ENCODE peak calls at places on chromosome 14, in ten cellular contexts. One of them, this sample, is unnamed.

GRCh38 chr14:31418440-31418839 is 1.9 kb downstream of the HEATR5A start:
- DNase-seq in right lobe of liver: no peak
- DNase-seq in astrocyte of the hippocampus: no peak
- DNase-seq in RKO: no peak
- DNase-seq in amniotic stem cell: no peak
- DNase-seq in HEK293T: no peak
- DNase-seq in ascending aorta: no peak
- DNase-seq in T-helper 9 cell: no peak
- DNase-seq in pancreas: no peak
- DNase-seq in CD4-positive, alpha-beta memory T cell: no peak
- DNase-seq in this sample: no peak

GRCh38 chr14:67704484-67705089 is 2.9 kb downstream of the RDH12 start:
- DNase-seq in right lobe of liver: no peak
- DNase-seq in astrocyte of the hippocampus: peak
- DNase-seq in RKO: peak
- DNase-seq in amniotic stem cell: peak
- DNase-seq in HEK293T: peak
- DNase-seq in ascending aorta: no peak
- DNase-seq in T-helper 9 cell: no peak
- DNase-seq in pancreas: no peak
- DNase-seq in CD4-positive, alpha-beta memory T cell: peak
- DNase-seq in this sample: no peak

GRCh38 chr14:104722938-104723650 is 935 bp upstream of the ADSS1 start:
- DNase-seq in right lobe of liver: no peak
- DNase-seq in astrocyte of the hippocampus: no peak
- DNase-seq in RKO: no peak
- DNase-seq in amniotic stem cell: no peak
- DNase-seq in HEK293T: no peak
- DNase-seq in ascending aorta: no peak
- DNase-seq in T-helper 9 cell: no peak
- DNase-seq in pancreas: no peak
- DNase-seq in CD4-positive, alpha-beta memory T cell: peak
- DNase-seq in this sample: no peak

GRCh38 chr14:77485256-77485655 is 13.4 kb downstream of the ISM2 start:
- DNase-seq in right lobe of liver: no peak
- DNase-seq in astrocyte of the hippocampus: peak
- DNase-seq in RKO: no peak
- DNase-seq in amniotic stem cell: no peak
- DNase-seq in HEK293T: no peak
- DNase-seq in ascending aorta: no peak
- DNase-seq in T-helper 9 cell: no peak
- DNase-seq in pancreas: no peak
- DNase-seq in CD4-positive, alpha-beta memory T cell: no peak
- DNase-seq in this sample: no peak

GRCh38 chr14:33061667-33062325 is 123.1 kb downstream of the NPAS3 start:
- DNase-seq in right lobe of liver: no peak
- DNase-seq in astrocyte of the hippocampus: no peak
- DNase-seq in RKO: no peak
- DNase-seq in amniotic stem cell: no peak
- DNase-seq in HEK293T: peak
- DNase-seq in ascending aorta: no peak
- DNase-seq in T-helper 9 cell: no peak
- DNase-seq in pancreas: no peak
- DNase-seq in CD4-positive, alpha-beta memory T cell: no peak
- DNase-seq in this sample: no peak

GRCh38 chr14:49975286-49975685 is 82.4 kb downstream of the ARF6 start:
- DNase-seq in right lobe of liver: no peak
- DNase-seq in astrocyte of the hippocampus: peak
- DNase-seq in RKO: peak
- DNase-seq in amniotic stem cell: peak
- DNase-seq in HEK293T: no peak
- DNase-seq in ascending aorta: no peak
- DNase-seq in T-helper 9 cell: no peak
- DNase-seq in pancreas: no peak
- DNase-seq in CD4-positive, alpha-beta memory T cell: no peak
- DNase-seq in this sample: no peak

GRCh38 chr14:68395585-68395984 is 397.3 kb downstream of the ZFP36L1 start:
- DNase-seq in right lobe of liver: no peak
- DNase-seq in astrocyte of the hippocampus: peak
- DNase-seq in RKO: no peak
- DNase-seq in amniotic stem cell: no peak
- DNase-seq in HEK293T: no peak
- DNase-seq in ascending aorta: peak
- DNase-seq in T-helper 9 cell: no peak
- DNase-seq in pancreas: no peak
- DNase-seq in CD4-positive, alpha-beta memory T cell: no peak
- DNase-seq in this sample: no peak

GRCh38 chr14:104601786-104602185 is 2.8 kb downstream of the TMEM179 start:
- DNase-seq in right lobe of liver: peak
- DNase-seq in astrocyte of the hippocampus: no peak
- DNase-seq in RKO: no peak
- DNase-seq in amniotic stem cell: no peak
- DNase-seq in HEK293T: no peak
- DNase-seq in ascending aorta: no peak
- DNase-seq in T-helper 9 cell: no peak
- DNase-seq in pancreas: peak
- DNase-seq in CD4-positive, alpha-beta memory T cell: no peak
- DNase-seq in this sample: no peak

GRCh38 chr14:99035712-99036593 is 236.0 kb downstream of the BCL11B start:
- DNase-seq in right lobe of liver: peak
- DNase-seq in astrocyte of the hippocampus: peak
- DNase-seq in RKO: no peak
- DNase-seq in amniotic stem cell: peak
- DNase-seq in HEK293T: no peak
- DNase-seq in ascending aorta: peak
- DNase-seq in T-helper 9 cell: no peak
- DNase-seq in pancreas: no peak
- DNase-seq in CD4-positive, alpha-beta memory T cell: no peak
- DNase-seq in this sample: no peak

GRCh38 chr14:94164685-94165431 is 9.3 kb upstream of the PPP4R4 start:
- DNase-seq in right lobe of liver: no peak
- DNase-seq in astrocyte of the hippocampus: no peak
- DNase-seq in RKO: no peak
- DNase-seq in amniotic stem cell: no peak
- DNase-seq in HEK293T: no peak
- DNase-seq in ascending aorta: no peak
- DNase-seq in T-helper 9 cell: no peak
- DNase-seq in pancreas: no peak
- DNase-seq in CD4-positive, alpha-beta memory T cell: no peak
- DNase-seq in this sample: no peak

GRCh38 chr14:62357362-62357761 is 595.1 kb downstream of the SNAPC1 start:
- DNase-seq in right lobe of liver: no peak
- DNase-seq in astrocyte of the hippocampus: no peak
- DNase-seq in RKO: no peak
- DNase-seq in amniotic stem cell: no peak
- DNase-seq in HEK293T: no peak
- DNase-seq in ascending aorta: no peak
- DNase-seq in T-helper 9 cell: no peak
- DNase-seq in pancreas: no peak
- DNase-seq in CD4-positive, alpha-beta memory T cell: no peak
- DNase-seq in this sample: no peak

GRCh38 chr14:74474376-74474775 is 18.7 kb downstream of the NPC2 start:
- DNase-seq in right lobe of liver: no peak
- DNase-seq in astrocyte of the hippocampus: no peak
- DNase-seq in RKO: no peak
- DNase-seq in amniotic stem cell: no peak
- DNase-seq in HEK293T: no peak
- DNase-seq in ascending aorta: no peak
- DNase-seq in T-helper 9 cell: no peak
- DNase-seq in pancreas: no peak
- DNase-seq in CD4-positive, alpha-beta memory T cell: no peak
- DNase-seq in this sample: no peak

GRCh38 chr14:101590062-101590461 is 28.8 kb downstream of the DIO3 start:
- DNase-seq in right lobe of liver: peak
- DNase-seq in astrocyte of the hippocampus: no peak
- DNase-seq in RKO: no peak
- DNase-seq in amniotic stem cell: no peak
- DNase-seq in HEK293T: no peak
- DNase-seq in ascending aorta: no peak
- DNase-seq in T-helper 9 cell: no peak
- DNase-seq in pancreas: peak
- DNase-seq in CD4-positive, alpha-beta memory T cell: no peak
- DNase-seq in this sample: no peak

GRCh38 chr14:103923863-103924262 is 4.4 kb upstream of the TDRD9 start:
- DNase-seq in right lobe of liver: no peak
- DNase-seq in astrocyte of the hippocampus: no peak
- DNase-seq in RKO: no peak
- DNase-seq in amniotic stem cell: no peak
- DNase-seq in HEK293T: no peak
- DNase-seq in ascending aorta: no peak
- DNase-seq in T-helper 9 cell: no peak
- DNase-seq in pancreas: no peak
- DNase-seq in CD4-positive, alpha-beta memory T cell: no peak
- DNase-seq in this sample: no peak

GRCh38 chr14:62819931-62820330 is 225.3 kb downstream of the KCNH5 start:
- DNase-seq in right lobe of liver: no peak
- DNase-seq in astrocyte of the hippocampus: no peak
- DNase-seq in RKO: no peak
- DNase-seq in amniotic stem cell: no peak
- DNase-seq in HEK293T: no peak
- DNase-seq in ascending aorta: no peak
- DNase-seq in T-helper 9 cell: no peak
- DNase-seq in pancreas: no peak
- DNase-seq in CD4-positive, alpha-beta memory T cell: no peak
- DNase-seq in this sample: no peak

GRCh38 chr14:73025544-73025943 is 1.4 kb downstream of the ZFYVE1 start:
- DNase-seq in right lobe of liver: no peak
- DNase-seq in astrocyte of the hippocampus: peak
- DNase-seq in RKO: peak
- DNase-seq in amniotic stem cell: peak
- DNase-seq in HEK293T: no peak
- DNase-seq in ascending aorta: no peak
- DNase-seq in T-helper 9 cell: no peak
- DNase-seq in pancreas: no peak
- DNase-seq in CD4-positive, alpha-beta memory T cell: no peak
- DNase-seq in this sample: no peak

GRCh38 chr14:92121207-92121669 is 268 bp downstream of the NDUFB1 start:
- DNase-seq in right lobe of liver: no peak
- DNase-seq in astrocyte of the hippocampus: no peak
- DNase-seq in RKO: peak
- DNase-seq in amniotic stem cell: no peak
- DNase-seq in HEK293T: peak
- DNase-seq in ascending aorta: peak
- DNase-seq in T-helper 9 cell: no peak
- DNase-seq in pancreas: no peak
- DNase-seq in CD4-positive, alpha-beta memory T cell: no peak
- DNase-seq in this sample: no peak

GRCh38 chr14:59739794-59740193 is 130.8 kb downstream of the RTN1 start:
- DNase-seq in right lobe of liver: peak
- DNase-seq in astrocyte of the hippocampus: no peak
- DNase-seq in RKO: no peak
- DNase-seq in amniotic stem cell: no peak
- DNase-seq in HEK293T: no peak
- DNase-seq in ascending aorta: no peak
- DNase-seq in T-helper 9 cell: no peak
- DNase-seq in pancreas: no peak
- DNase-seq in CD4-positive, alpha-beta memory T cell: no peak
- DNase-seq in this sample: no peak

GRCh38 chr14:22819191-22819988 is 4.2 kb upstream of the SLC7A7 start:
- DNase-seq in right lobe of liver: no peak
- DNase-seq in astrocyte of the hippocampus: peak
- DNase-seq in RKO: no peak
- DNase-seq in amniotic stem cell: peak
- DNase-seq in HEK293T: no peak
- DNase-seq in ascending aorta: peak
- DNase-seq in T-helper 9 cell: no peak
- DNase-seq in pancreas: peak
- DNase-seq in CD4-positive, alpha-beta memory T cell: no peak
- DNase-seq in this sample: no peak

GRCh38 chr14:77612011-77612620 is 4.3 kb downstream of the SPTLC2 start:
- DNase-seq in right lobe of liver: no peak
- DNase-seq in astrocyte of the hippocampus: peak
- DNase-seq in RKO: no peak
- DNase-seq in amniotic stem cell: no peak
- DNase-seq in HEK293T: no peak
- DNase-seq in ascending aorta: no peak
- DNase-seq in T-helper 9 cell: no peak
- DNase-seq in pancreas: no peak
- DNase-seq in CD4-positive, alpha-beta memory T cell: no peak
- DNase-seq in this sample: no peak

GRCh38 chr14:21868442-21869046 is 194.9 kb upstream of the OR4E1 start:
- DNase-seq in right lobe of liver: no peak
- DNase-seq in astrocyte of the hippocampus: peak
- DNase-seq in RKO: peak
- DNase-seq in amniotic stem cell: no peak
- DNase-seq in HEK293T: peak
- DNase-seq in ascending aorta: no peak
- DNase-seq in T-helper 9 cell: peak
- DNase-seq in pancreas: no peak
- DNase-seq in CD4-positive, alpha-beta memory T cell: peak
- DNase-seq in this sample: peak

GRCh38 chr14:105527381-105528196 is 1.2 kb downstream of the TMEM121 start:
- DNase-seq in right lobe of liver: peak
- DNase-seq in astrocyte of the hippocampus: no peak
- DNase-seq in RKO: no peak
- DNase-seq in amniotic stem cell: no peak
- DNase-seq in HEK293T: no peak
- DNase-seq in ascending aorta: no peak
- DNase-seq in T-helper 9 cell: no peak
- DNase-seq in pancreas: peak
- DNase-seq in CD4-positive, alpha-beta memory T cell: no peak
- DNase-seq in this sample: no peak

GRCh38 chr14:50038398-50039119 is 77.8 kb downstream of the VCPKMT start:
- DNase-seq in right lobe of liver: no peak
- DNase-seq in astrocyte of the hippocampus: peak
- DNase-seq in RKO: peak
- DNase-seq in amniotic stem cell: peak
- DNase-seq in HEK293T: no peak
- DNase-seq in ascending aorta: no peak
- DNase-seq in T-helper 9 cell: no peak
- DNase-seq in pancreas: no peak
- DNase-seq in CD4-positive, alpha-beta memory T cell: no peak
- DNase-seq in this sample: no peak

GRCh38 chr14:92937229-92937937 is 14.4 kb downstream of the CHGA start:
- DNase-seq in right lobe of liver: no peak
- DNase-seq in astrocyte of the hippocampus: no peak
- DNase-seq in RKO: no peak
- DNase-seq in amniotic stem cell: no peak
- DNase-seq in HEK293T: no peak
- DNase-seq in ascending aorta: no peak
- DNase-seq in T-helper 9 cell: no peak
- DNase-seq in pancreas: peak
- DNase-seq in CD4-positive, alpha-beta memory T cell: no peak
- DNase-seq in this sample: no peak

GRCh38 chr14:98168196-98168985 is 1103.6 kb downstream of the BCL11B start:
- DNase-seq in right lobe of liver: no peak
- DNase-seq in astrocyte of the hippocampus: no peak
- DNase-seq in RKO: no peak
- DNase-seq in amniotic stem cell: no peak
- DNase-seq in HEK293T: no peak
- DNase-seq in ascending aorta: no peak
- DNase-seq in T-helper 9 cell: no peak
- DNase-seq in pancreas: no peak
- DNase-seq in CD4-positive, alpha-beta memory T cell: no peak
- DNase-seq in this sample: no peak

GRCh38 chr14:74491952-74492351 is 1.2 kb downstream of the NPC2 start:
- DNase-seq in right lobe of liver: no peak
- DNase-seq in astrocyte of the hippocampus: peak
- DNase-seq in RKO: peak
- DNase-seq in amniotic stem cell: no peak
- DNase-seq in HEK293T: no peak
- DNase-seq in ascending aorta: no peak
- DNase-seq in T-helper 9 cell: no peak
- DNase-seq in pancreas: no peak
- DNase-seq in CD4-positive, alpha-beta memory T cell: peak
- DNase-seq in this sample: no peak

GRCh38 chr14:97298331-97298730 is 501.1 kb downstream of the VRK1 start:
- DNase-seq in right lobe of liver: no peak
- DNase-seq in astrocyte of the hippocampus: no peak
- DNase-seq in RKO: no peak
- DNase-seq in amniotic stem cell: no peak
- DNase-seq in HEK293T: peak
- DNase-seq in ascending aorta: no peak
- DNase-seq in T-helper 9 cell: no peak
- DNase-seq in pancreas: no peak
- DNase-seq in CD4-positive, alpha-beta memory T cell: no peak
- DNase-seq in this sample: no peak

GRCh38 chr14:24734917-24735500 is 101.0 kb upstream of the GZMB start:
- DNase-seq in right lobe of liver: no peak
- DNase-seq in astrocyte of the hippocampus: peak
- DNase-seq in RKO: peak
- DNase-seq in amniotic stem cell: peak
- DNase-seq in HEK293T: peak
- DNase-seq in ascending aorta: no peak
- DNase-seq in T-helper 9 cell: no peak
- DNase-seq in pancreas: no peak
- DNase-seq in CD4-positive, alpha-beta memory T cell: peak
- DNase-seq in this sample: no peak

This sample was measured in T-helper 1 cell.